ENCODE peak calls at places on chromosomes 3 and 15, in four cellular contexts. One of them, this sample, is unnamed.

GRCh38 chr15:35000511-35000910 is 12.4 kb upstream of the ZNF770 start:
- DNase-seq in lower leg skin: peak
- DNase-seq in aorta: no peak
- DNase-seq in SJSA1: no peak
- DNase-seq in this sample: no peak

GRCh38 chr3:11662392-11662990 is 18.8 kb upstream of the VGLL4 start:
- DNase-seq in aorta: no peak
- DNase-seq in SJSA1: peak
- DNase-seq in lower leg skin: no peak
- DNase-seq in this sample: no peak

GRCh38 chr3:102233881-102234280 is 200.9 kb upstream of the ZPLD1 start:
- DNase-seq in aorta: no peak
- DNase-seq in lower leg skin: no peak
- DNase-seq in SJSA1: no peak
- DNase-seq in this sample: no peak

GRCh38 chr3:99767341-99767740 is 50.3 kb upstream of the CMSS1 start:
- DNase-seq in aorta: no peak
- DNase-seq in SJSA1: no peak
- DNase-seq in lower leg skin: no peak
- DNase-seq in this sample: no peak

GRCh38 chr3:101549473-101549872 is 12.2 kb upstream of the TRMT10C start:
- DNase-seq in aorta: no peak
- DNase-seq in lower leg skin: no peak
- DNase-seq in SJSA1: no peak
- DNase-seq in this sample: no peak

GRCh38 chr15:60390231-60390630 is 7.6 kb downstream of the ANXA2 start:
- DNase-seq in lower leg skin: no peak
- DNase-seq in aorta: no peak
- DNase-seq in SJSA1: no peak
- DNase-seq in this sample: no peak

GRCh38 chr15:68387288-68388143 is 44.4 kb downstream of the ITGA11 start:
- DNase-seq in aorta: no peak
- DNase-seq in SJSA1: no peak
- DNase-seq in lower leg skin: no peak
- DNase-seq in this sample: no peak

GRCh38 chr15:62209821-62210220 is 44.7 kb upstream of the C2CD4B start:
- DNase-seq in SJSA1: no peak
- DNase-seq in aorta: no peak
- DNase-seq in lower leg skin: no peak
- DNase-seq in this sample: no peak

GRCh38 chr15:100250166-100250800 is 91.5 kb downstream of the ADAMTS17 start:
- DNase-seq in lower leg skin: no peak
- DNase-seq in aorta: no peak
- DNase-seq in SJSA1: no peak
- DNase-seq in this sample: no peak

GRCh38 chr15:93239993-93240392 is 151.0 kb upstream of the RGMA start:
- DNase-seq in aorta: no peak
- DNase-seq in SJSA1: no peak
- DNase-seq in lower leg skin: no peak
- DNase-seq in this sample: no peak

GRCh38 chr15:71781179-71781964 is 29.0 kb upstream of the NR2E3 start:
- DNase-seq in lower leg skin: no peak
- DNase-seq in SJSA1: no peak
- DNase-seq in aorta: no peak
- DNase-seq in this sample: no peak

GRCh38 chr15:35481992-35482391 is 64.0 kb downstream of the DPH6 start:
- DNase-seq in lower leg skin: peak
- DNase-seq in SJSA1: peak
- DNase-seq in aorta: no peak
- DNase-seq in this sample: no peak

DNA sequence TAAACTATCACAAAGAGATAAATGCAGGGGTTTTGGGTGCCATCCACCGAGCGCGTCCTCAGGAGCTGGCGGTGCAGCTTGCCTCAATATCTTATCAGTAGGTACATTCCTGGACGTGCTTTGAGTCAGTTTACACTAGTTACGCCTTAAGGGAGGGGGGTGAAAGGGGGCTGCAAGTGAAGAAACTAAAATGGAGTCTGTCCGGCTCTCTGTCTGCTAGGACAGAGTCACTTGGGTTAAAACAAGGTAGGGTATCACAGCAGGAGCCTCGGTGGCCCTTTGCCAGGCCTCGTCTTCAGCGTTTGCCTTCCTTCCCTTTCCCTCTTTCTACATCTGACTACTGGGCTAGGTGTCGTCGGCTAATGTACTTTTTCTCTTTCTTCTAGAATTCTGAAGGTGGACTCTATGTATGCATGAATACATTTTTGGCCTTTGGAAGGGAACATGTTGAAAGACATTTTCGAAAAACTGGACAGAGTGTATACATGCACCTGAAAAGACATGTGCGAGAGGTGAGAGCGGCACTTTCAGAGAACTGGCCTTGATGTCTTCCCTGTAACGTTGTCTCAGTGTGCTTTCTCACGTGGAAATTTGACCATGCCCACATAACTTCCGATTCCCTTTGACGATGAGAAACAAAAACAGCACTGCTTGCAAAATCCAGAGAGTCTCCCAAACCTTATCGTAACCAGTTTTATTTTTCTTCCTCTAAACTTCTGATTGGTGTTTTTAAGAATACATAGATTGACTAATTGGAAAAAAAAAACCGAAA is 28.8 kb downstream of the USP13 start:
- DNase-seq in SJSA1: peak
- DNase-seq in aorta: no peak
- DNase-seq in lower leg skin: no peak
- DNase-seq in this sample: no peak
- H3K4me3 ChIP-seq in SJSA1: no peak
- H3K4me3 ChIP-seq in aorta: no peak
- H3K4me3 ChIP-seq in lower leg skin: no peak
- H3K4me3 ChIP-seq in this sample: no peak

GRCh38 chr3:122680381-122681293 is at the start of gene PARP14:
- DNase-seq in aorta: peak
- DNase-seq in lower leg skin: peak
- DNase-seq in SJSA1: peak
- DNase-seq in this sample: peak

GRCh38 chr3:122679085-122679466 is 1.6 kb upstream of the PARP14 start:
- DNase-seq in aorta: peak
- DNase-seq in SJSA1: peak
- DNase-seq in lower leg skin: peak
- DNase-seq in this sample: no peak

GRCh38 chr3:122681294-122682015 is 816 bp downstream of the PARP14 start:
- DNase-seq in aorta: no peak
- DNase-seq in lower leg skin: no peak
- DNase-seq in SJSA1: peak
- DNase-seq in this sample: peak

GRCh38 chr3:122679467-122680291 is 960 bp upstream of the PARP14 start:
- DNase-seq in SJSA1: peak
- DNase-seq in aorta: peak
- DNase-seq in lower leg skin: peak
- DNase-seq in this sample: no peak

DNA sequence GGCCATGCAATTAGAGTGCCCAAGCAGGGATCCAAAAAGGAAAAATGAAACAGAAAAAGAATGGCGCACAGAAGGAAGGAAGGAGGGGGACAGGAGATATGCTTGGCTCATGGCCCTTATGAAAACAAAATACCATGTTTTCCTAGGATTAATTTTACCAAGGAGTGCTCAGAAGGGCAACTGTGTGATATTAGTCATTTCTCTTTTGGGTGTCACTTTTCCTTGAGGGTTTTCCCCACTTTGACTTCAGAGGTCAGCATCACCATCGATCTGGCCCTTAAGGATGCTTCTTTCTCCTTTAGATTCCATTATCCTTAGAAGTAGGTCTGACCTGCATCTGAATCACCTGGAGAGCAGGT is 1.4 kb downstream of the PARP14 start:
- DNase-seq in aorta: no peak
- DNase-seq in lower leg skin: no peak
- DNase-seq in SJSA1: no peak
- DNase-seq in this sample: no peak
- H3K4me3 ChIP-seq in aorta: peak
- H3K4me3 ChIP-seq in lower leg skin: no peak
- H3K4me3 ChIP-seq in SJSA1: peak
- H3K4me3 ChIP-seq in this sample: peak

DNA sequence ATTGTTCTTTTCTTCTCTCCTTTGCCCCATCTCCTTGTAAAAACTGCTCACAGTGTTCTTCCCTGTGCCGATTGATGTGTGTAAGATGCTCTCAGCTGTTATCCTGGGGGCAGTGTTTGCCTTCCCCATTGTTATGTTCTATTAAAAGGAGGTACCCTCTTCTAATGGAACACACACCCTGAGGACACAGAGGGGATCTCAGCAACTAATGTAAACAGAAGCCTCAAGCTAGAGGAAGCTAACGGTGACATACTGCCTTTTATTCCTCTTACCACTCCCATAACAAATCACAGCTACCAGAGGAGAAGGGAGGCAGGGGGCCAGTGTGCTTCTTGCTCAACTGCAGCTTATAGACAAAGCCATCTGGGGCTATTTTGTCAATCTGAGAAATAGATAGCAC is 2.2 kb downstream of the TAGLN3 start:
- DNase-seq in lower leg skin: no peak
- DNase-seq in SJSA1: peak
- DNase-seq in aorta: no peak
- DNase-seq in this sample: no peak
- H3K4me3 ChIP-seq in lower leg skin: no peak
- H3K4me3 ChIP-seq in SJSA1: no peak
- H3K4me3 ChIP-seq in aorta: no peak
- H3K4me3 ChIP-seq in this sample: no peak

GRCh38 chr15:45377630-45378148 is 655 bp downstream of the GATM start:
- DNase-seq in SJSA1: no peak
- DNase-seq in aorta: peak
- DNase-seq in lower leg skin: peak
- DNase-seq in this sample: peak
- H3K4me3 ChIP-seq in SJSA1: peak
- H3K4me3 ChIP-seq in aorta: peak
- H3K4me3 ChIP-seq in lower leg skin: peak
- H3K4me3 ChIP-seq in this sample: peak

DNA sequence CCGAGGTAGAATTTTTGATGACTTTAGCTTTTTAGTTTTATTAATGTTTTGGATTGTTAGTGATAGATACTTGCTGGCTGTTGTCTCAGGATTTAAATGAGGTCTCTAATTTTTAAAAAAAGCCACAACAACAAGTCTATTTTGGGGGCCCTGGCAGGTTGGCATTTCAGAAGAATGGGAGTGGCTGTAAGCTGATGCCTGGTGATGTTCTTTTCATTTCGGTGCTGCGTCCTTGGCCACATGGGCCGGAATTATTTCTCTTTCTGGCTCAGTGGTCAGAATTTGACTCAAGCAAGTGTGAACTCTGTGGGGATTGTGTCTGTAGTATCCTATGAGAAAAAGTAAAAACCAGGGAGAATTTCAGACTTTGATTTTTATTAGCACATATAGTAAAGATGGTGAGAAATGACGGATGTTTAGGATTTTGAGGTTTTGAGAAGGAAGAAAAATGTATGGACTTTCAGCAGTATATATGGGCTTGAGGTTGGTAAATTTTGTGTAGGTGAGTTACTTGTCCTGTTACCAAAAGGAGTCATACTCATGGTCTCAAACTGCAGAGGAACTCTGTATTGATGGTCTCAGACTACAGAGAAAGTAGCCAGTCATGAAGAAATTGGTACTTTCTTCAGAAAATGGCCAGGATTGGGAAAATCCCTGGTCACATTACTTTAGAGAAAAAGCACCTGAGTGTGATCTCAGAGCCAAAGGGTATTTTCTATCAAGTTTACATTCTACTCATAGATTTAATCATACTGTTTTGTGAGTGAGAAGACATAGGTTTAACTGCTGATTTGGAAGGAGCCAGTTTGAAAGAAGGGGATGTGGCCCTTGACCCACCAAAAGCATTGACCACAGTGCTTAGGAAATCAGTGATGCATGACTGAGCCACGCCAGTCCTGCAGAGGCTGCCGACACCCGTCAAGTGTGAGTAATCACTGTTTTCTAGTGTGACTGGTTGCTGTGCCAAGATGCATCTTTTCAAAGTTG is 203.3 kb downstream of the AKAP13 start:
- DNase-seq in lower leg skin: no peak
- DNase-seq in aorta: no peak
- DNase-seq in SJSA1: no peak
- DNase-seq in this sample: no peak
- H3K4me3 ChIP-seq in lower leg skin: no peak
- H3K4me3 ChIP-seq in aorta: no peak
- H3K4me3 ChIP-seq in SJSA1: no peak
- H3K4me3 ChIP-seq in this sample: peak

DNA sequence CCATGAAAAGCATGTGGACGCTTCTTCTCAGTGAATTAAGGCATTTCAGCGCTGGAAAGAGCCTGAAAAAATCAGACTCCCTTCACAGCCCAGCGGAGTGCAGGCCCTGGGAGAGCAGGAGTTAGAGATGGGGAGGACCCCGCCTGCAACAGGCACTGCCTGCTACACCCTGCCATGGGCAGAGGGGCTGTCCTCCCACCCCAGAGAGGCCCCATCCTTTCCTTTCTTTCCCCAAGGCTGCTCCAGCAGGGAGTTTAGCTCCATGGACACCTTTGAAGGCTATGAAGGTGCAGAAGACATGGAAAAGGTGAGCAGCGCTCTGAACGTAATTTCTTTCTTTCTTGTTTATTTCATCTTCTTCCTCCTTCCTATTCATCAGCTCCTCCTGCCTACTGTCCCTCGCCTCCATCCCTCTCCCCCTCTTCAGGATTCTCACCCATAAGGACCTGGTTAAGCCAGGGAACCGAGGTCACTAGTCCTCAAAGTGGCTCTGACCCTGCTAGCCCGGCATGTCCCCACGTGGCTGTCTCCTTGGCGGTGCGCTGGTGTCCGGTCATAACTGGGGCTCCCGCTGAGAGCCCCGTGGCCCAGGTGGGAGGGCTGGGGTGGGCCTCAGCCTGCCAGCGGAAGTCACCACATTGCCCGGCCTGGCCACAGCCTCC is 16.1 kb upstream of the ADIPOQ start:
- DNase-seq in SJSA1: no peak
- DNase-seq in aorta: no peak
- DNase-seq in lower leg skin: no peak
- DNase-seq in this sample: no peak
- H3K4me3 ChIP-seq in SJSA1: no peak
- H3K4me3 ChIP-seq in aorta: peak
- H3K4me3 ChIP-seq in lower leg skin: no peak
- H3K4me3 ChIP-seq in this sample: peak

This sample was measured in upper lobe of left lung.